ENCODE peak calls at places on chromosomes 11 and 22, in nine cellular contexts. H is endothelial cell, V is Peyer's patch, G is IMR-90, K is fibroblast of lung, R is PC-9, O is H9, P is fibroblast of pulmonary artery, T is dorsolateral prefrontal cortex. I is an unnamed sample.

GRCh38 chr11:80958414-80958813 is 1517.6 kb upstream of the TENM4 start:
- DNase-seq in O (no peak), H (no peak), P (peak), K (peak), V (no peak), R (no peak), T (no peak), G (peak), I (no peak)

GRCh38 chr11:79253280-79253679 is 187.6 kb downstream of the TENM4 start:
- DNase-seq in K (no peak), H (no peak), G (no peak), O (no peak), R (no peak), V (no peak), P (no peak), T (peak), I (no peak)

GRCh38 chr22:20781272-20781990 is 7.5 kb downstream of the SERPIND1 start:
- DNase-seq in O (no peak), R (no peak), T (no peak), P (peak), K (peak), G (peak), H (no peak), V (no peak), I (no peak)

GRCh38 chr22:30024231-30024630 is 56.0 kb upstream of the HORMAD2 start:
- DNase-seq in V (no peak), H (no peak), K (no peak), P (no peak), G (no peak), T (no peak), O (no peak), R (no peak), I (no peak)

GRCh38 chr11:2139118-2139490 is at the start of gene IGF2:
- DNase-seq in K (no peak), T (no peak), P (no peak), R (no peak), G (no peak), H (no peak), V (no peak), O (no peak), I (no peak)

GRCh38 chr11:130131957-130132850 is 27.4 kb upstream of the ST14 start:
- DNase-seq in T (no peak), P (peak), V (no peak), H (peak), G (peak), O (peak), K (peak), R (peak), I (peak)

GRCh38 chr22:42799462-42800405 is 57.3 kb downstream of the ARFGAP3 start:
- DNase-seq in H (no peak), R (no peak), O (peak), K (no peak), V (no peak), G (no peak), T (no peak), P (no peak), I (no peak)

GRCh38 chr22:48476599-48476998 is 1351.1 kb downstream of the BRD1 start:
- DNase-seq in G (no peak), T (no peak), K (no peak), R (no peak), V (no peak), O (peak), P (no peak), H (no peak), I (no peak)

GRCh38 chr22:48979482-48979881 is 848.2 kb downstream of the BRD1 start:
- DNase-seq in G (no peak), O (peak), P (no peak), H (no peak), T (no peak), K (no peak), V (no peak), R (no peak), I (no peak)

GRCh38 chr11:32427935-32428664 is 7.2 kb downstream of the WT1 start:
- DNase-seq in T (no peak), R (no peak), G (no peak), V (no peak), K (no peak), P (no peak), H (peak), O (peak), I (no peak)

GRCh38 chr11:112453601-112454577 is 193.2 kb upstream of the PLET1 start:
- DNase-seq in P (peak), T (peak), G (peak), O (peak), R (peak), V (no peak), H (peak), K (peak), I (peak)
- TF ChIP-seq CTCF in P (peak), T (no peak), G (peak), O (peak), R (peak), V (no peak), H (peak), K (peak), I (peak)

DNA sequence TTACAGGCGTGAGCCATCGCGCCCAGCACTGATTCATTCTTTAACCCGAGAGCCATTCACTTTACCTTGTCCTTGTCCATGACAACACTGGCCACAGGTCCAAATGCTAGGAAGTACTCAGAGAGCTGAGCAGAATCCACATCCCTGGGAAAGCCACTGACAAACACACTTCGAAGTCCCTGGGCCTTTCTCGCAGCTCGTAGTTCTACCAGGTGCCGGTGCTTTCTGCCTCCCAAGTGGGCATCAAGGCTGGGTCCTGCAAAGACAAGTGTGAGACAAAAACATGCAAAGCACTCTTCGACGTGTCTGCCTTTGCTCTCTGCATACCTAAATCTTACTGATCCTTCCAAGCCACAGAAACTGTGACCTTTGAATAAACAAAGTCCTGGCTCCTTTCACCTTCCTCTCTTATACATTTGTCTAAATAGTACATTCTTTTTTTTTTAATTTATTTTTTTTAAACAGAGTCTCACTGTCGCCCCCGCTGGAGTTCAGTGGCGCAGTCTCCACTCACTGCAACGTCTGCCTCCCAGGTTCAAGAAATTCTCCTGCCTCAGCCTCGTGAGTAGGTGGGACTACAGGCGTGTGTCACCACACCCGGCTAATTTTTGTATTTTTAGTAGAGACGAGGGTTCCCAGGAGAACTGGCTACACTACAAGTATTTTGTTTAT is 2.2 kb downstream of the TUT1 start:
- DNase-seq in O (no peak), K (no peak), P (peak), R (peak), H (no peak), T (no peak), V (no peak), G (no peak), I (peak)
- TF ChIP-seq CTCF in O (peak), K (peak), P (peak), R (peak), H (peak), T (no peak), V (no peak), G (peak), I (peak)

DNA sequence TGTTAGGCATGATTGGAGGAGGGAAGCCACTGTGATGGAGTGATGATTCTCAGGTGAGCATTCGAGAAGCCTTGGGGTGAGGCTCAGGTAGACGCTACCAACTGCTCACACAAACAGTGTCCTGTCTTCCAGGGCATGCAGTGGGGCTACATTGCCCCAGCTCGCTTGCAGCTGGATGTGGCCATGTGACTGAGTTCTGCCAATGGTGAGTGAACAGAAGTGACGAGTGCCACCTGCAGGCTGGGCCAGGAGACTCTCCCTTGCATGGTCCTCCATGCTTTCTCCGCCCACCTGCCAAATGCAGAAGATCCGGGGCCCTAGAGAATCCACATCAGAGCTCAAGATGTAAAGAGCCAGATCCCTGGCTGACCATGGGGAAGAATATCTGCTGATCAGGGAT is 195.9 kb downstream of the BCR start:
- DNase-seq in H (peak), R (peak), V (no peak), O (peak), K (no peak), T (no peak), P (peak), G (no peak), I (peak)
- TF ChIP-seq CTCF in H (peak), R (peak), V (peak), O (peak), K (no peak), T (no peak), P (peak), G (peak), I (peak)

GRCh38 chr22:37404126-37404525 is 23.2 kb downstream of the ELFN2 start:
- DNase-seq in T (no peak), H (no peak), P (no peak), V (no peak), O (no peak), K (no peak), G (no peak), R (no peak), I (no peak)

GRCh38 chr22:37403267-37403960 is 23.9 kb downstream of the ELFN2 start:
- DNase-seq in V (no peak), H (no peak), O (no peak), P (no peak), K (no peak), T (no peak), G (no peak), R (no peak), I (no peak)

GRCh38 chr22:37401401-37401859 is 25.8 kb downstream of the ELFN2 start:
- DNase-seq in G (peak), P (peak), R (no peak), T (no peak), V (no peak), O (no peak), K (peak), H (no peak), I (no peak)

GRCh38 chr22:37401861-37402506 is 25.3 kb downstream of the ELFN2 start:
- DNase-seq in K (no peak), R (no peak), H (no peak), T (no peak), V (no peak), G (no peak), P (no peak), O (no peak), I (no peak)

DNA sequence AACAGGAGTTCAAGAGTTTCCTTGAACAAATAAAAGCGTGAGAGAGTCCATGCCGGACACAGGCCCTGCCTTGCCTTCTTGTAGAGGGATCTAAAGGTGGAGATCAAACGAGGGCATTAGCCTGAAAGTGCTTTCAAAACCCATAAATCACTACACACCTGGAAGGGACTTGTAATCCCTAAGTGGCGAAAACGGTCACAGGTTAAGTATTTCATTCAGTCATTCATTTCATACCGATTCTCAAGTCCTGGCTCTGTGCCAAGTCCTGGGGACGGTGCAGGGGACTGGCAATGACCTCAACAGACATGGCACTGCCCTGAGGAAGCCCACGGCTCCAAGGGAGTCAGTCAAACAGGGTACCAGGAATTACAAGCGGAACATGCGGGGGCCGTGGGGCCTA is 26.6 kb downstream of the ELFN2 start:
- DNase-seq in P (no peak), O (no peak), V (no peak), R (peak), H (no peak), T (no peak), G (no peak), K (no peak), I (no peak)
- TF ChIP-seq CTCF in P (no peak), O (no peak), V (no peak), R (no peak), H (no peak), T (no peak), G (no peak), K (no peak), I (no peak)

DNA sequence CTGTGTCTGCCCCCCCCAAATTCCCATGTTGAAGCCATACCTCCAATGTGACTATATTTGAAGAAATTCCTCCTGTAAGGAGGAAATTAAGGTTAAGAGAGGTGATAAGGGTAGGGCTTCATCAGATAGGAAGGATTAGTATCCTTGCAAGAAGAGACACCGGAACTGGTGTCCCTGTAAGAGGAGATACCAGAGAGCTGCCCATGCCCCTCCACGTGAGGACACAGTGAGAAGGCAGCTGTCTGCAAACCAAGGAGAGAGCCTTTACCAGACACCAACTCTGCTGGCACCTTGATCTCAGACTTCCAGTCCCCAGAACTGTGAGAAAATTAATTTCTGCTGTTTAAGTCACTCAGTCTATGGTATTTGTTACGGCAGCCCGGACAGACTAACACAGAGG is 109.3 kb downstream of the ARFGAP2 start:
- DNase-seq in V (no peak), O (no peak), T (no peak), P (no peak), R (peak), H (no peak), K (no peak), G (no peak), I (no peak)
- TF ChIP-seq CTCF in V (no peak), O (no peak), T (no peak), P (no peak), R (no peak), H (no peak), K (no peak), G (no peak), I (no peak)

DNA sequence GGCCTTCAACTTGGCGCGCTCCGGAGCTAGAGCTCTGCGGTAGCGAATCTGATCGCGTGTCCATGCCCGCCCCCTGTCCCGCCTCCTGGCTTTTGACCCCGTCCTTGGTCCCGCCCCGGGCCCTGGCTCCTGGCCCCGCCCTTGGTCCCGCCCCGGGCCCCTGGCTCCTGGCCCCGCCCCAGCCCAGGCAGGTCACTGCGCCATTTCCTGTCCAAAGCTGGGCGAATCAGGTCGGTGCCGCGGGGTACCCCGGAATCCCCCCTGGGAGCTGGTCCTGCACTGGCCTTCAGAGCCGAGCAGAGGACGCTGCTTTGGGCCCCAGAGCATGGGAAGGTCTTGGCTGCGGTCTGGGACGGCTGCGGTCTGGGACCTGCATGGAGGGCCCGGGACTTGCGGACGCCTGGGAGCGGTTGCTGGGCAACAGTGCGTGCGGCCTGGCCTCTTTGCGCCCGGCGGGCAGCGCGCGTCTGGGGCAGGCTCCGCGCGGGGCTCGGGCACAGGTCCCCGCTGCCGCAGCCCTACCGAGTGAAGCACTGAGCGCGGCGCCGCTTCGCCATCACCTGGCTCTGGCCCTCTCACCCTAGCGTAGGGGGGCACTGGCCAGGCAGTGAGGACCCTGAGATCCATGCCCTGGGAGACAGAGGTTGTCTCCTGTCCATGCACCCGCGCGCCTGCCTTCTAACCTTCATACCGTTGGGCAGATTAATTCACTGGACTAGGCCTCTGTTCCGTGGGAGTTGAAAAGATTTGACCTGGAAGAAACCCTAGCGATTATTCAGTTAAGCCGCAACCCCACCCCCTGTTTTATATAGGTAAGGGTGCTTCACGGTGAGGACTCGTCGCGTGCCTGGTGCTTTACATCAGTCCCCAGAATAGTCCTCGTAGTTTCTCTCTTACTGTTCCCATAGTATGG is at the start of gene TTC12:
- DNase-seq in O (peak), V (peak), R (peak), P (peak), H (peak), G (peak), K (peak), T (peak), I (peak)
- TF ChIP-seq CTCF in O (no peak), V (no peak), R (no peak), P (no peak), H (no peak), G (no peak), K (no peak), T (no peak), I (no peak)

I was measured in HFFc6.